ENCODE peak calls at places on chromosome 5, in ten cellular contexts. C, M, Q, T, J, Z, V, X, W and K are unnamed samples.

GRCh38 chr5:116444373-116445058 is 130.1 kb downstream of the SEMA6A start:
- DNase-seq in Q (no peak), X (peak), T (no peak), W (no peak), V (no peak), C (no peak), M (no peak), Z (no peak), J (no peak), K (no peak)

GRCh38 chr5:16437974-16438373 is 27.6 kb downstream of the ZNF622 start:
- DNase-seq in Z (no peak), W (no peak), C (no peak), V (no peak), X (peak), Q (no peak), T (no peak), M (no peak), J (no peak), K (no peak)

GRCh38 chr5:53355930-53356329 is 124.5 kb upstream of the FST start:
- DNase-seq in W (no peak), X (no peak), M (no peak), J (no peak), T (no peak), Z (no peak), C (no peak), Q (no peak), V (no peak), K (no peak)

GRCh38 chr5:122942164-122942914 is 94.2 kb downstream of the PPIC start:
- DNase-seq in C (peak), V (no peak), Z (no peak), T (no peak), J (no peak), X (peak), Q (no peak), M (no peak), W (no peak), K (no peak)

GRCh38 chr5:7904170-7904569 is 35.2 kb downstream of the MTRR start:
- DNase-seq in Q (no peak), T (no peak), J (no peak), W (peak), C (no peak), V (no peak), Z (peak), X (peak), M (no peak), K (no peak)

GRCh38 chr5:8012131-8012977 is 143.4 kb downstream of the MTRR start:
- DNase-seq in M (no peak), T (no peak), V (no peak), W (no peak), C (peak), Q (no peak), J (no peak), X (no peak), Z (no peak), K (no peak)

GRCh38 chr5:75054110-75054930 is 2.0 kb upstream of the GCNT4 start:
- DNase-seq in M (no peak), X (peak), V (peak), W (no peak), T (no peak), C (no peak), J (peak), Z (peak), Q (no peak), K (no peak)

GRCh38 chr5:38905516-38905915 is 59.7 kb downstream of the OSMR start:
- DNase-seq in Z (peak), T (no peak), V (no peak), W (no peak), M (no peak), X (no peak), Q (no peak), C (no peak), J (no peak), K (no peak)

GRCh38 chr5:143045062-143045461 is 274.9 kb downstream of the ARHGAP26 start:
- DNase-seq in X (no peak), Q (no peak), V (no peak), T (no peak), J (no peak), M (no peak), Z (no peak), C (no peak), W (no peak), K (no peak)

GRCh38 chr5:112906637-112907036 is 15.4 kb downstream of the REEP5 start:
- DNase-seq in T (no peak), J (no peak), C (no peak), W (no peak), Z (no peak), Q (no peak), V (no peak), M (no peak), X (no peak), K (no peak)

GRCh38 chr5:109455598-109456096 is 45.9 kb upstream of the PJA2 start:
- DNase-seq in W (peak), Q (no peak), V (no peak), X (peak), M (no peak), T (peak), C (no peak), Z (peak), J (no peak), K (no peak)

GRCh38 chr5:135435467-135436330 is 11.4 kb downstream of the DCANP1 start:
- DNase-seq in V (no peak), M (no peak), Q (no peak), W (no peak), Z (no peak), X (no peak), T (no peak), C (no peak), J (no peak), K (no peak)

GRCh38 chr5:6717687-6718086 is 4.5 kb downstream of the TENT4A start:
- DNase-seq in C (no peak), X (no peak), W (no peak), Z (no peak), Q (no peak), J (no peak), T (no peak), M (no peak), V (no peak), K (no peak)

GRCh38 chr5:2889946-2890475 is 138.5 kb upstream of the IRX2 start:
- DNase-seq in C (no peak), J (peak), Q (no peak), X (no peak), T (no peak), V (no peak), W (no peak), Z (no peak), M (no peak), K (no peak)